ENCODE peak calls at places on chromosomes 7 and 10, in five cellular contexts. U, I, X, J and F are unnamed samples.

GRCh38 chr10:124001391-124002260 is 91.8 kb downstream of the CHST15 start:
- DNase-seq in U (no peak), I (peak; percentile 23), X (no peak), J (no peak), F (no peak)

GRCh38 chr10:113273151-113273876 is 279.5 kb upstream of the HABP2 start:
- DNase-seq in U (no peak), I (no peak), X (no peak), J (no peak), F (peak; percentile 23)

GRCh38 chr10:124152139-124152780 is 58.9 kb upstream of the CHST15 start:
- DNase-seq in U (peak; percentile 94), I (peak; percentile 55), X (peak; percentile 19), J (peak; percentile 56), F (peak; percentile 42)

GRCh38 chr7:49166441-49166840 is 242.1 kb downstream of the CDC14C start:
- DNase-seq in U (no peak), I (no peak), X (no peak), J (no peak), F (no peak)

GRCh38 chr10:120272350-120272749 is 184.7 kb upstream of the PLPP4 start:
- DNase-seq in U (no peak), I (no peak), X (no peak), J (no peak), F (no peak)

GRCh38 chr10:115171392-115171960 is 78.3 kb downstream of the ATRNL1 start:
- DNase-seq in U (peak; percentile 6), I (no peak), X (no peak), J (no peak), F (no peak)

GRCh38 chr10:110513949-110514348 is 16.2 kb downstream of the DUSP5 start:
- DNase-seq in U (no peak), I (no peak), X (no peak), J (no peak), F (peak; percentile 35)

GRCh38 chr7:148753224-148753623 is 54.5 kb downstream of the CUL1 start:
- DNase-seq in U (no peak), I (no peak), X (peak; percentile 65), J (no peak), F (no peak)

GRCh38 chr7:11458736-11459483 is 373.1 kb downstream of the THSD7A start:
- DNase-seq in U (peak; percentile 5), I (no peak), X (peak; percentile 78), J (no peak), F (no peak)

GRCh38 chr10:48507933-48508830 is 96.7 kb downstream of the ARHGAP22 start:
- DNase-seq in U (no peak), I (peak; percentile 29), X (no peak), J (peak; percentile 31), F (peak; percentile 58)

GRCh38 chr10:126459878-126460481 is 71.7 kb upstream of the ADAM12 start:
- DNase-seq in U (peak; percentile 90), I (no peak), X (peak; percentile 92), J (no peak), F (no peak)

GRCh38 chr10:119281581-119282071 is 74.3 kb downstream of the GRK5 start:
- DNase-seq in U (no peak), I (peak; percentile 72), X (no peak), J (peak; percentile 83), F (peak; percentile 96)

GRCh38 chr7:149004405-149005370 is 23.6 kb downstream of the PDIA4 start:
- DNase-seq in U (no peak), I (no peak), X (no peak), J (no peak), F (no peak)

GRCh38 chr7:16810112-16810511 is 5.3 kb upstream of the AGR2 start:
- DNase-seq in U (no peak), I (no peak), X (no peak), J (no peak), F (no peak)

GRCh38 chr10:15439381-15439837 is 68.3 kb upstream of the FAM171A1 start:
- DNase-seq in U (no peak), I (no peak), X (peak; percentile 11), J (peak; percentile 62), F (peak; percentile 78)

GRCh38 chr7:98867271-98867701 is 2.5 kb downstream of the TMEM130 start:
- DNase-seq in U (no peak), I (no peak), X (peak; percentile 36), J (no peak), F (peak; percentile 44)

GRCh38 chr7:106430103-106430502 is 145.3 kb upstream of the NAMPT start:
- DNase-seq in U (no peak), I (no peak), X (no peak), J (no peak), F (no peak)

GRCh38 chr7:129924602-129925001 is 28.2 kb downstream of the UBE2H start:
- DNase-seq in U (no peak), I (no peak), X (no peak), J (no peak), F (no peak)

GRCh38 chr7:55214707-55215106 is 150.4 kb upstream of the LANCL2 start:
- DNase-seq in U (no peak), I (no peak), X (peak; percentile 81), J (no peak), F (no peak)

GRCh38 chr7:21851445-21852043 is 94.2 kb downstream of the CDCA7L start:
- DNase-seq in U (no peak), I (no peak), X (no peak), J (no peak), F (no peak)

GRCh38 chr10:5381187-5381586 is 16.4 kb downstream of the UCN3 start:
- DNase-seq in U (no peak), I (no peak), X (no peak), J (no peak), F (no peak)

GRCh38 chr7:95725170-95725569 is 47.2 kb upstream of the DYNC1I1 start:
- DNase-seq in U (no peak), I (no peak), X (no peak), J (no peak), F (no peak)

GRCh38 chr10:111967547-111967946 is 216.0 kb downstream of the GPAM start:
- DNase-seq in U (no peak), I (no peak), X (no peak), J (no peak), F (no peak)

GRCh38 chr10:4522296-4523000 is 303.6 kb upstream of the AKR1E2 start:
- DNase-seq in U (no peak), I (no peak), X (no peak), J (no peak), F (no peak)

GRCh38 chr7:112529486-112529885 is 48.7 kb downstream of the LSMEM1 start:
- DNase-seq in U (no peak), I (no peak), X (no peak), J (no peak), F (no peak)

GRCh38 chr7:3439333-3440030 is 138.4 kb downstream of the SDK1 start:
- DNase-seq in U (peak; percentile 60), I (no peak), X (peak; percentile 99), J (no peak), F (no peak)

GRCh38 chr7:92246363-92247101 is 758 bp downstream of the ANKIB1 start:
- DNase-seq in U (peak; percentile 33), I (no peak), X (peak; percentile 18), J (peak; percentile 42), F (peak; percentile 36)

GRCh38 chr7:57403601-57404342 is 46.2 kb upstream of the ZNF716 start:
- DNase-seq in U (no peak), I (no peak), X (no peak), J (peak; percentile 54), F (peak; percentile 87)

GRCh38 chr10:103397191-103397825 is 882 bp downstream of the PDCD11 start:
- DNase-seq in U (no peak), I (no peak), X (no peak), J (no peak), F (no peak)

GRCh38 chr10:117367718-117368117 is 7.5 kb downstream of the PDZD8 start:
- DNase-seq in U (no peak), I (no peak), X (no peak), J (no peak), F (no peak)

GRCh38 chr10:117365612-117366011 is 9.6 kb downstream of the PDZD8 start:
- DNase-seq in U (no peak), I (peak; percentile 71), X (no peak), J (no peak), F (no peak)

GRCh38 chr10:117364121-117364960 is 10.9 kb downstream of the PDZD8 start:
- DNase-seq in U (no peak), I (no peak), X (peak; percentile 36), J (no peak), F (no peak)

GRCh38 chr10:117370205-117370604 is 5.0 kb downstream of the PDZD8 start:
- DNase-seq in U (no peak), I (no peak), X (peak; percentile 66), J (no peak), F (no peak)

GRCh38 chr10:117366741-117367140 is 8.5 kb downstream of the PDZD8 start:
- DNase-seq in U (no peak), I (no peak), X (no peak), J (no peak), F (no peak)
- H3K4me1 ChIP-seq in U (peaks cover 86% of the 10 kb centered on the region), I (peaks cover 99% of the 10 kb centered on the region), X (no peaks in the 10 kb centered on the region), J (peaks cover 9% of the 10 kb centered on the region), F (peaks cover 9% of the 10 kb centered on the region)

GRCh38 chr10:29317423-29318021 is 28.7 kb downstream of the LYZL1 start:
- DNase-seq in U (no peak), I (peak; percentile 32), X (no peak), J (no peak), F (no peak)
- TF ChIP-seq POLR2A in U (no peak), I (no peak), X (no peak), J (no peak), F (no peak)

DNA sequence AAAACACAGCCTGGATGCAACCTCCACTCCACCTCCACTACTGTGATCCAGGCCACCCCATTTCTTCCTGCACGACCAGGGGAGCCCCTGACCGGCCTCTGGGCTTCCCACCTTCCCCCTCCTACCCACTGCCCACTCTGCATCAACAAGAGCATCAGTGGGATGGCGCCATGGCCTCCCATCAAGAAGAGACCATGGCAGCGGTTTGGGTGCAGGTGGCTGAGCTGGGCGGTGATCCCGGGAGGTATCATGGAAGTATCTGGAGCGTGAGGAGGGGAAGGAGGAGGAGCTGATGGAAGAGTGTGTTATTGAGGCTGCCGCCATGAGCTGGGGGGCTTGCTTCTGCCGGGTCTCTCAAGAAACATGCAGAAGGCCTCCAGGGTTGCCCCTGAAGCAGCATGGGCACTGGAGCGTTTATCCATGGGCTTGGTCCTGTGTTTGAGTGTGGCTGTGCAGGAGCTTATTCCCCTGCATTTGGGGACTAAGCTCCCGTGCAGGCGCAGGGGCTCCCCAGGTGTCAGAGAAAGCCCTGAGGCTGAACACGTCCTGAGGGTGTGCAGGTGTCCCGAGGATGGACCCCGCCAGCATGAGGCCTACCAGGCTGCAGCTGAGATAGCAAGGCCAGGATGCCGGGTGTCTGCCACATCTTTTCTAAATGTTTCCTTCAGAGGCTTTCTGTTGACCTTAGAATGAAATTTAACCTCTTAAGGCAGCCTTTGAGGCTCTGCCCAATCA is 99.2 kb upstream of the PCBD1 start:
- DNase-seq in U (no peak), I (no peak), X (no peak), J (no peak), F (no peak)
- H3K4me1 ChIP-seq in U (no peaks in the 10 kb centered on the region), I (no peaks in the 10 kb centered on the region), X (no peaks in the 10 kb centered on the region), J (no peaks in the 10 kb centered on the region), F (no peaks in the 10 kb centered on the region)

DNA sequence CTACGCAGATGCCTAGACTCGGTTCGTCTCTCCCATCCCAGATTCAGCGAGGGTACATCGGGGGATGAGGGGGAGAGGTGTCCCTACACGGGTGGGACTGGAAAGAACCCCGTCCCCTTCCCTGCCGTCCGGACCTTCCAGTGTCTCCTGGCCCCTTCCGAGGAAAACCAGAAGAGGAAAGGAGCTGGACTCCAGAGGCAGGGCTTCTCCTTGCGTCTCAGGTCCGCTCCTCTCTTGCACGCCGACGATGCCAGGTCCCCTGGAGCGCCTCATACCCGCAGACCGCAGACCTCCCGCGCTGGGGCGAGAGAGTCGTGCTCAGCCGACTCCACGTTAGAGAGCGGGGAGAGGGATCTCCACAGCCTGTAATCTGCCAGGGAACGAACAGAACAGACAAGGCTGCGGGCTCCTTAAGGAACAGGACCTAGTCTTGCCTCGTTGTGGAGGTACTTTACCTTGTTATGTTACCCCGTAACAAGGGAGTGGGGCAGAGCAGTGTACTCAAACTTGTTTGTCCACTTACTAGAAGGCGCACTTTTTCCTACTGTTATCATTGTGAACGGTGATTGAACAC is 397 bp upstream of the IMPDH1 start:
- DNase-seq in U (peak; percentile 71), I (peak; percentile 57), X (peak; percentile 81), J (peak; percentile 86), F (no peak)
- TF ChIP-seq POLR2A in U (no peak), I (no peak), X (no peak), J (peak; percentile 60), F (no peak)